ENCODE peak calls at places on chromosomes 1 and 21, in eight cellular contexts. P is activated T-helper 1 cell treated with anti-CD3 and anti-CD28 coated beads, Interleukin-2, amount 50 U/mL, for 16 hours; X is amygdala; F is spleen; R is central memory CD8-positive, alpha-beta T cell; M is CD8-positive, alpha-beta T cell; Q is hippocampal formation; Z is EH. N is an unnamed sample.
A peak's percentile ranks its signal among the peaks of the same experiment; 100 is the strongest.

GRCh38 chr1:20483833-20484525 is 2.0 kb downstream of the CAMK2N1 start:
- DNase-seq in F (no peak), M (no peak), P (no peak), Z (peak; percentile 30), Q (peak; percentile 49), R (no peak), X (peak; percentile 44), N (no peak)

GRCh38 chr1:115828101-115829022 is 12.6 kb downstream of the NHLH2 start:
- DNase-seq in Q (no peak), P (no peak), Z (peak; percentile 9), M (no peak), R (no peak), X (peak; percentile 36), F (peak; percentile 76), N (no peak)

GRCh38 chr1:234758851-234759250 is 148.9 kb upstream of the IRF2BP2 start:
- DNase-seq in M (peak; percentile 33), P (no peak), Q (no peak), F (no peak), R (no peak), X (no peak), Z (no peak), N (no peak)

GRCh38 chr1:39995973-39996393 is 41.0 kb downstream of the MFSD2A start:
- DNase-seq in P (no peak), X (no peak), Q (no peak), F (no peak), M (no peak), R (no peak), Z (no peak), N (no peak)

GRCh38 chr1:32521165-32521564 is 18.1 kb upstream of the ZBTB8A start:
- DNase-seq in R (no peak), Q (no peak), X (no peak), M (no peak), Z (no peak), F (no peak), P (no peak), N (no peak)

GRCh38 chr1:107572674-107573205 is 392.2 kb downstream of the VAV3 start:
- DNase-seq in X (no peak), R (no peak), M (no peak), Q (no peak), Z (peak; percentile 37), P (no peak), F (no peak), N (no peak)

GRCh38 chr1:110554871-110555801 is 36.2 kb upstream of the KCNA10 start:
- DNase-seq in F (peak; percentile 86), R (peak; percentile 28), P (peak; percentile 20), X (peak; percentile 63), Q (peak; percentile 14), Z (peak; percentile 35), M (peak; percentile 24), N (no peak)

GRCh38 chr1:192805832-192806323 is 3.0 kb upstream of the RGS2 start:
- DNase-seq in Z (peak; percentile 88), R (no peak), Q (peak; percentile 57), X (no peak), F (no peak), M (no peak), P (no peak), N (no peak)

GRCh38 chr1:244391761-244392160 is 59.9 kb downstream of the ADSS2 start:
- DNase-seq in Z (peak; percentile 57), R (no peak), M (no peak), X (no peak), Q (no peak), P (no peak), F (no peak), N (no peak)

GRCh38 chr1:230355128-230355527 is 71.0 kb downstream of the PGBD5 start:
- DNase-seq in P (no peak), R (no peak), X (no peak), Q (no peak), F (no peak), M (no peak), Z (no peak), N (no peak)

GRCh38 chr1:209529233-209529632 is 54.3 kb upstream of the CAMK1G start:
- DNase-seq in P (no peak), M (no peak), R (no peak), X (no peak), Z (no peak), Q (no peak), F (no peak), N (no peak)

GRCh38 chr21:25582164-25582563 is 25.1 kb downstream of the MRPL39 start:
- DNase-seq in R (no peak), Q (no peak), M (no peak), X (no peak), P (no peak), Z (no peak), F (no peak), N (no peak)

GRCh38 chr1:54973205-54973921 is 7.1 kb upstream of the TMEM61 start:
- DNase-seq in M (no peak), P (no peak), Z (peak; percentile 60), X (no peak), R (no peak), F (no peak), Q (peak; percentile 20), N (no peak)

GRCh38 chr1:241918879-241919278 is 38.7 kb upstream of the BECN2 start:
- DNase-seq in X (no peak), R (no peak), P (no peak), Q (no peak), M (no peak), F (no peak), Z (peak; percentile 74), N (no peak)

N was measured in SK-N-MC.